ENCODE peak calls at places on chromosomes 4 and X, in ten cellular contexts. D, I, A, W, F, T, S, Y, L and B are unnamed samples.

GRCh38 chrX:1500701-1501624 is 36.0 kb downstream of the P2RY8 start:
- DNase-seq in L (peak; percentile 60), F (no peak), T (no peak), S (no peak), A (no peak), I (no peak), W (no peak), Y (no peak), D (no peak), B (no peak)

GRCh38 chrX:12970691-12971202 is 4.2 kb upstream of the TMSB4X start:
- DNase-seq in W (peak; percentile 6), D (peak; percentile 32), F (no peak), A (no peak), L (no peak), I (peak; percentile 71), Y (no peak), T (no peak), S (peak; percentile 68), B (no peak)

GRCh38 chrX:120020305-120020704 is 57.2 kb downstream of the RHOXF2B start:
- DNase-seq in S (no peak), D (no peak), A (no peak), L (no peak), I (no peak), Y (no peak), F (no peak), W (no peak), T (no peak), B (no peak)

GRCh38 chr4:14883166-14883565 is 119.1 kb upstream of the CPEB2 start:
- DNase-seq in Y (no peak), S (no peak), A (no peak), W (no peak), T (no peak), D (no peak), I (no peak), F (no peak), L (no peak), B (no peak)

GRCh38 chrX:131626681-131627296 is 82.9 kb downstream of the OR13H1 start:
- DNase-seq in F (no peak), W (no peak), D (peak; percentile 14), A (peak; percentile 23), I (no peak), S (peak; percentile 13), Y (no peak), T (no peak), L (no peak), B (no peak)

GRCh38 chr4:137129471-137130244 is 402.6 kb downstream of the PCDH18 start:
- DNase-seq in I (no peak), L (no peak), F (no peak), Y (no peak), T (no peak), S (peak; percentile 45), D (no peak), A (no peak), W (no peak), B (no peak)

GRCh38 chr4:101136373-101137370 is 210.7 kb downstream of the PPP3CA start:
- DNase-seq in A (no peak), D (no peak), T (no peak), Y (no peak), F (no peak), S (no peak), I (no peak), W (no peak), L (no peak), B (no peak)

GRCh38 chr4:99651811-99652545 is 5.7 kb downstream of the C4orf54 start:
- DNase-seq in D (no peak), A (no peak), Y (no peak), T (no peak), W (no peak), L (no peak), S (no peak), I (no peak), F (peak; percentile 31), B (peak; percentile 84)

GRCh38 chr4:7166286-7166685 is 26.1 kb upstream of the SORCS2 start:
- DNase-seq in S (no peak), I (no peak), Y (no peak), D (no peak), A (no peak), T (no peak), F (no peak), L (no peak), W (no peak), B (no peak)

GRCh38 chr4:127782275-127783025 is at the start of gene HSPA4L:
- DNase-seq in A (no peak), S (peak; percentile 36), W (peak; percentile 3), L (peak; percentile 73), D (peak; percentile 58), Y (peak; percentile 50), T (no peak), F (peak; percentile 80), I (peak; percentile 86), B (peak; percentile 91)

GRCh38 chr4:186587416-186588018 is 32.1 kb upstream of the MTNR1A start:
- DNase-seq in F (no peak), W (peak; percentile 43), L (no peak), Y (peak; percentile 81), T (peak; percentile 15), A (peak; percentile 47), I (peak; percentile 41), S (peak; percentile 41), D (peak; percentile 63), B (peak; percentile 41)

GRCh38 chr4:166887457-166887856 is 346.8 kb downstream of the SPOCK3 start:
- DNase-seq in T (no peak), S (no peak), I (no peak), Y (no peak), D (no peak), F (no peak), L (no peak), W (no peak), A (no peak), B (no peak)

GRCh38 chrX:110241816-110242215 is 76.1 kb downstream of the AMMECR1 start:
- DNase-seq in A (no peak), L (no peak), D (no peak), F (no peak), S (peak; percentile 57), W (no peak), Y (no peak), T (no peak), I (no peak), B (no peak)

GRCh38 chr4:152278505-152279301 is 257.2 kb downstream of the FBXW7 start:
- DNase-seq in A (no peak), T (no peak), Y (no peak), L (no peak), F (no peak), S (no peak), W (no peak), D (no peak), I (no peak), B (no peak)

GRCh38 chrX:16695079-16695676 is 17.3 kb downstream of the CTPS2 start:
- DNase-seq in F (no peak), Y (peak; percentile 81), W (peak; percentile 66), T (peak; percentile 20), D (peak; percentile 59), I (peak; percentile 29), L (peak; percentile 39), A (peak; percentile 45), S (peak; percentile 36), B (peak; percentile 23)

GRCh38 chrX:24483596-24483995 is 18.5 kb downstream of the PDK3 start:
- DNase-seq in A (no peak), Y (no peak), L (no peak), T (no peak), I (no peak), S (no peak), D (no peak), F (no peak), W (no peak), B (no peak)

GRCh38 chr4:153393397-153393796 is 48.9 kb downstream of the MND1 start:
- DNase-seq in T (no peak), S (peak; percentile 78), A (peak; percentile 74), W (no peak), Y (no peak), F (no peak), I (no peak), D (no peak), L (no peak), B (no peak)

GRCh38 chr4:125836597-125837195 is 521.9 kb downstream of the FAT4 start:
- DNase-seq in L (no peak), A (peak; percentile 23), S (peak; percentile 10), F (no peak), D (no peak), W (no peak), I (peak; percentile 5), Y (no peak), T (no peak), B (no peak)